ENCODE peak calls at places on chromosomes 4 and X, in eight cellular contexts. A, C, S, X, M, D, L and V are unnamed samples.

GRCh38 chr4:3316146-3316545 is 23.3 kb downstream of the RGS12 start:
- DNase-seq in A (no peak), C (no peak), S (no peak), X (no peak), M (peak; percentile 58), D (no peak), L (peak; percentile 16), V (no peak)

GRCh38 chr4:153142700-153143438 is 61.4 kb upstream of the TRIM2 start:
- DNase-seq in A (peak; percentile 71), C (peak; percentile 35), S (no peak), X (peak; percentile 79), M (peak; percentile 82), D (peak; percentile 82), L (peak; percentile 72), V (peak; percentile 14)

GRCh38 chr4:101217353-101218031 is 129.8 kb downstream of the PPP3CA start:
- DNase-seq in A (no peak), C (no peak), S (no peak), X (no peak), M (no peak), D (no peak), L (no peak), V (no peak)

GRCh38 chrX:17164936-17165335 is 210.1 kb upstream of the NHS start:
- DNase-seq in A (no peak), C (no peak), S (no peak), X (no peak), M (no peak), D (no peak), L (no peak), V (no peak)

GRCh38 chr4:42568610-42569207 is 88.2 kb downstream of the ATP8A1 start:
- DNase-seq in A (peak; percentile 42), C (peak; percentile 58), S (peak; percentile 9), X (peak; percentile 86), M (no peak), D (peak; percentile 72), L (peak; percentile 55), V (peak; percentile 19)

GRCh38 chr4:86893136-86893535 is 914 bp upstream of the C4orf36 start:
- DNase-seq in A (no peak), C (no peak), S (no peak), X (no peak), M (no peak), D (no peak), L (no peak), V (no peak)

GRCh38 chrX:105610401-105610800 is 211.9 kb upstream of the NRK start:
- DNase-seq in A (no peak), C (no peak), S (no peak), X (no peak), M (no peak), D (no peak), L (no peak), V (no peak)

GRCh38 chr4:2125831-2126230 is 66.7 kb downstream of the NAT8L start:
- DNase-seq in A (no peak), C (no peak), S (no peak), X (no peak), M (no peak), D (no peak), L (no peak), V (no peak)

GRCh38 chr4:82773049-82773448 is 25.5 kb downstream of the SCD5 start:
- DNase-seq in A (no peak), C (no peak), S (no peak), X (no peak), M (no peak), D (no peak), L (peak; percentile 8), V (no peak)

GRCh38 chr4:37530451-37530850 is 155.7 kb downstream of the RELL1 start:
- DNase-seq in A (no peak), C (no peak), S (no peak), X (no peak), M (no peak), D (no peak), L (no peak), V (no peak)

GRCh38 chrX:12446342-12447075 is 308.2 kb downstream of the FRMPD4 start:
- DNase-seq in A (no peak), C (no peak), S (no peak), X (no peak), M (peak; percentile 45), D (no peak), L (no peak), V (no peak)

GRCh38 chr4:187726485-187726884 is 269.1 kb upstream of the ZFP42 start:
- DNase-seq in A (no peak), C (no peak), S (no peak), X (no peak), M (no peak), D (no peak), L (no peak), V (no peak)

GRCh38 chrX:104343408-104344129 is 88.8 kb upstream of the ESX1 start:
- DNase-seq in A (no peak), C (peak; percentile 8), S (peak; percentile 43), X (peak; percentile 51), M (no peak), D (no peak), L (peak; percentile 77), V (peak; percentile 7)

GRCh38 chr4:102454278-102454677 is 46.9 kb upstream of the NFKB1 start:
- DNase-seq in A (no peak), C (no peak), S (no peak), X (no peak), M (no peak), D (no peak), L (no peak), V (no peak)

GRCh38 chr4:124155239-124155638 is 557.3 kb downstream of the ANKRD50 start:
- DNase-seq in A (no peak), C (no peak), S (no peak), X (no peak), M (no peak), D (no peak), L (no peak), V (no peak)

GRCh38 chrX:38898261-38898660 is 97.0 kb downstream of the MID1IP1 start:
- DNase-seq in A (no peak), C (no peak), S (no peak), X (no peak), M (no peak), D (no peak), L (no peak), V (no peak)

GRCh38 chrX:24364326-24364725 is 3.9 kb downstream of the SUPT20HL1 start:
- DNase-seq in A (no peak), C (no peak), S (no peak), X (peak; percentile 70), M (no peak), D (no peak), L (no peak), V (no peak)

GRCh38 chrX:147953976-147954375 is 27.2 kb upstream of the FMR1NB start:
- DNase-seq in A (no peak), C (no peak), S (no peak), X (no peak), M (no peak), D (no peak), L (no peak), V (no peak)

GRCh38 chr4:88880501-88881226 is 176.3 kb downstream of the FAM13A start:
- DNase-seq in A (no peak), C (no peak), S (no peak), X (peak; percentile 52), M (no peak), D (no peak), L (no peak), V (no peak)

GRCh38 chr4:187139116-187139515 is 415.5 kb upstream of the FAT1 start:
- DNase-seq in A (no peak), C (no peak), S (no peak), X (no peak), M (no peak), D (no peak), L (no peak), V (no peak)

GRCh38 chr4:114012749-114013148 is 33.3 kb upstream of the ARSJ start:
- DNase-seq in A (no peak), C (no peak), S (no peak), X (no peak), M (peak; percentile 40), D (no peak), L (no peak), V (no peak)

GRCh38 chrX:111041018-111041462 is 55.0 kb upstream of the PAK3 start:
- DNase-seq in A (no peak), C (no peak), S (no peak), X (no peak), M (no peak), D (no peak), L (no peak), V (peak; percentile 5)

GRCh38 chrX:29535212-29536162 is 679.9 kb upstream of the MAGEB2 start:
- DNase-seq in A (no peak), C (no peak), S (no peak), X (no peak), M (no peak), D (no peak), L (no peak), V (no peak)

GRCh38 chr4:19772581-19772980 is 479.1 kb upstream of the SLIT2 start:
- DNase-seq in A (no peak), C (no peak), S (no peak), X (no peak), M (no peak), D (no peak), L (no peak), V (no peak)

GRCh38 chr4:19774690-19775256 is 476.9 kb upstream of the SLIT2 start:
- DNase-seq in A (no peak), C (no peak), S (no peak), X (no peak), M (no peak), D (no peak), L (no peak), V (no peak)

GRCh38 chr4:19780871-19781270 is 470.8 kb upstream of the SLIT2 start:
- DNase-seq in A (no peak), C (no peak), S (no peak), X (no peak), M (no peak), D (no peak), L (no peak), V (no peak)

GRCh38 chr4:19776021-19776459 is 475.7 kb upstream of the SLIT2 start:
- DNase-seq in A (no peak), C (no peak), S (peak; percentile 10), X (peak; percentile 17), M (peak; percentile 71), D (no peak), L (no peak), V (no peak)

GRCh38 chr4:19776929-19777328 is 474.8 kb upstream of the SLIT2 start:
- DNase-seq in A (no peak), C (no peak), S (no peak), X (no peak), M (no peak), D (no peak), L (no peak), V (no peak)
- H3K9me3 ChIP-seq in A (no peaks in the 10 kb centered on the region), C (no peaks in the 10 kb centered on the region), S (no peaks in the 10 kb centered on the region), X (no peaks in the 10 kb centered on the region), M (no peaks in the 10 kb centered on the region), D (no peaks in the 10 kb centered on the region), L (no peaks in the 10 kb centered on the region), V (no peaks in the 10 kb centered on the region)

GRCh38 chrX:33968611-33969010 is 163.5 kb downstream of the FAM47A start:
- DNase-seq in A (no peak), C (no peak), S (no peak), X (no peak), M (peak; percentile 36), D (no peak), L (no peak), V (no peak)
- H3K9me3 ChIP-seq in A (no peaks in the 10 kb centered on the region), C (no peaks in the 10 kb centered on the region), S (no peaks in the 10 kb centered on the region), X (no peaks in the 10 kb centered on the region), M (no peaks in the 10 kb centered on the region), D (no peaks in the 10 kb centered on the region), L (peaks cover 11% of the 10 kb centered on the region), V (no peaks in the 10 kb centered on the region)

GRCh38 chr4:178271386-178271785 is 829.1 kb upstream of the AGA start:
- DNase-seq in A (no peak), C (no peak), S (no peak), X (no peak), M (no peak), D (no peak), L (no peak), V (no peak)
- H3K9me3 ChIP-seq in A (no peaks in the 10 kb centered on the region), C (no peaks in the 10 kb centered on the region), S (no peaks in the 10 kb centered on the region), X (no peaks in the 10 kb centered on the region), M (no peaks in the 10 kb centered on the region), D (no peaks in the 10 kb centered on the region), L (no peaks in the 10 kb centered on the region), V (no peaks in the 10 kb centered on the region)

GRCh38 chr4:184882276-184882675 is 56.5 kb upstream of the ACSL1 start:
- DNase-seq in A (no peak), C (no peak), S (no peak), X (no peak), M (no peak), D (no peak), L (no peak), V (no peak)
- H3K9me3 ChIP-seq in A (no peaks in the 10 kb centered on the region), C (no peaks in the 10 kb centered on the region), S (no peaks in the 10 kb centered on the region), X (no peaks in the 10 kb centered on the region), M (no peaks in the 10 kb centered on the region), D (no peaks in the 10 kb centered on the region), L (no peaks in the 10 kb centered on the region), V (no peaks in the 10 kb centered on the region)